ENCODE peak calls at places on chromosomes 1 and 21, in ten cellular contexts. One of them, this sample, is unnamed.
A peak's percentile ranks its signal among the peaks of the same experiment; 100 is the strongest.

GRCh38 chr1:27536767-27537166 is 46.8 kb upstream of the WASF2 start:
- DNase-seq in BE2C: peak; percentile 83
- DNase-seq in RWPE1: no peak
- DNase-seq in HL-60: no peak
- DNase-seq in neural progenitor cell: peak; percentile 79
- DNase-seq in cardiac fibroblast: peak; percentile 51
- DNase-seq in AG09319: peak; percentile 69
- DNase-seq in MCF 10A: peak; percentile 64
- DNase-seq in tibial artery: peak; percentile 87
- DNase-seq in fibroblast of the aortic adventitia: peak; percentile 91
- DNase-seq in this sample: no peak

GRCh38 chr1:35476099-35476674 is 81.0 kb downstream of the KIAA0319L start:
- DNase-seq in tibial artery: no peak
- DNase-seq in MCF 10A: no peak
- DNase-seq in neural progenitor cell: no peak
- DNase-seq in HL-60: no peak
- DNase-seq in RWPE1: no peak
- DNase-seq in AG09319: no peak
- DNase-seq in BE2C: no peak
- DNase-seq in fibroblast of the aortic adventitia: no peak
- DNase-seq in cardiac fibroblast: no peak
- DNase-seq in this sample: no peak

GRCh38 chr21:32073190-32073589 is 200.4 kb downstream of the HUNK start:
- DNase-seq in MCF 10A: no peak
- DNase-seq in AG09319: no peak
- DNase-seq in RWPE1: no peak
- DNase-seq in HL-60: no peak
- DNase-seq in BE2C: no peak
- DNase-seq in neural progenitor cell: no peak
- DNase-seq in cardiac fibroblast: no peak
- DNase-seq in fibroblast of the aortic adventitia: no peak
- DNase-seq in tibial artery: no peak
- DNase-seq in this sample: no peak

GRCh38 chr21:30104246-30104645 is 62.4 kb downstream of the CLDN17 start:
- DNase-seq in RWPE1: no peak
- DNase-seq in cardiac fibroblast: no peak
- DNase-seq in fibroblast of the aortic adventitia: no peak
- DNase-seq in neural progenitor cell: no peak
- DNase-seq in HL-60: no peak
- DNase-seq in tibial artery: no peak
- DNase-seq in MCF 10A: no peak
- DNase-seq in BE2C: no peak
- DNase-seq in AG09319: no peak
- DNase-seq in this sample: no peak

GRCh38 chr1:92795166-92795565 is 10.3 kb upstream of the EVI5 start:
- DNase-seq in AG09319: peak; percentile 39
- DNase-seq in HL-60: no peak
- DNase-seq in fibroblast of the aortic adventitia: peak; percentile 78
- DNase-seq in neural progenitor cell: no peak
- DNase-seq in tibial artery: no peak
- DNase-seq in RWPE1: no peak
- DNase-seq in cardiac fibroblast: peak; percentile 62
- DNase-seq in BE2C: no peak
- DNase-seq in MCF 10A: no peak
- DNase-seq in this sample: no peak

GRCh38 chr1:154557939-154558609 is 388 bp downstream of the UBE2Q1 start:
- DNase-seq in fibroblast of the aortic adventitia: no peak
- DNase-seq in AG09319: no peak
- DNase-seq in tibial artery: peak; percentile 77
- DNase-seq in RWPE1: no peak
- DNase-seq in neural progenitor cell: no peak
- DNase-seq in cardiac fibroblast: peak; percentile 24
- DNase-seq in MCF 10A: no peak
- DNase-seq in BE2C: peak; percentile 43
- DNase-seq in HL-60: peak; percentile 64
- DNase-seq in this sample: peak; percentile 60

GRCh38 chr1:235952950-235953615 is 86.4 kb upstream of the LYST start:
- DNase-seq in fibroblast of the aortic adventitia: peak; percentile 16
- DNase-seq in HL-60: no peak
- DNase-seq in BE2C: no peak
- DNase-seq in cardiac fibroblast: peak; percentile 69
- DNase-seq in MCF 10A: peak; percentile 31
- DNase-seq in tibial artery: no peak
- DNase-seq in AG09319: no peak
- DNase-seq in RWPE1: no peak
- DNase-seq in neural progenitor cell: no peak
- DNase-seq in this sample: no peak

GRCh38 chr1:70146488-70146887 is 58.9 kb downstream of the LRRC40 start:
- DNase-seq in AG09319: no peak
- DNase-seq in fibroblast of the aortic adventitia: no peak
- DNase-seq in HL-60: no peak
- DNase-seq in neural progenitor cell: no peak
- DNase-seq in MCF 10A: peak; percentile 10
- DNase-seq in tibial artery: no peak
- DNase-seq in cardiac fibroblast: peak; percentile 39
- DNase-seq in BE2C: no peak
- DNase-seq in RWPE1: peak; percentile 36
- DNase-seq in this sample: no peak

GRCh38 chr1:183124259-183124658 is 61.8 kb upstream of the LAMC2 start:
- DNase-seq in RWPE1: no peak
- DNase-seq in BE2C: peak; percentile 24
- DNase-seq in tibial artery: no peak
- DNase-seq in fibroblast of the aortic adventitia: no peak
- DNase-seq in HL-60: no peak
- DNase-seq in neural progenitor cell: no peak
- DNase-seq in cardiac fibroblast: peak; percentile 30
- DNase-seq in MCF 10A: no peak
- DNase-seq in AG09319: no peak
- DNase-seq in this sample: no peak

GRCh38 chr1:30735124-30735523 is 11.7 kb upstream of the MATN1 start:
- DNase-seq in neural progenitor cell: no peak
- DNase-seq in tibial artery: no peak
- DNase-seq in cardiac fibroblast: no peak
- DNase-seq in BE2C: no peak
- DNase-seq in AG09319: no peak
- DNase-seq in fibroblast of the aortic adventitia: no peak
- DNase-seq in HL-60: no peak
- DNase-seq in MCF 10A: no peak
- DNase-seq in RWPE1: no peak
- DNase-seq in this sample: no peak

GRCh38 chr1:13898406-13898805 is 198.4 kb downstream of the PRDM2 start:
- DNase-seq in AG09319: no peak
- DNase-seq in RWPE1: no peak
- DNase-seq in MCF 10A: no peak
- DNase-seq in HL-60: no peak
- DNase-seq in neural progenitor cell: no peak
- DNase-seq in fibroblast of the aortic adventitia: no peak
- DNase-seq in tibial artery: no peak
- DNase-seq in cardiac fibroblast: no peak
- DNase-seq in BE2C: no peak
- DNase-seq in this sample: no peak

DNA sequence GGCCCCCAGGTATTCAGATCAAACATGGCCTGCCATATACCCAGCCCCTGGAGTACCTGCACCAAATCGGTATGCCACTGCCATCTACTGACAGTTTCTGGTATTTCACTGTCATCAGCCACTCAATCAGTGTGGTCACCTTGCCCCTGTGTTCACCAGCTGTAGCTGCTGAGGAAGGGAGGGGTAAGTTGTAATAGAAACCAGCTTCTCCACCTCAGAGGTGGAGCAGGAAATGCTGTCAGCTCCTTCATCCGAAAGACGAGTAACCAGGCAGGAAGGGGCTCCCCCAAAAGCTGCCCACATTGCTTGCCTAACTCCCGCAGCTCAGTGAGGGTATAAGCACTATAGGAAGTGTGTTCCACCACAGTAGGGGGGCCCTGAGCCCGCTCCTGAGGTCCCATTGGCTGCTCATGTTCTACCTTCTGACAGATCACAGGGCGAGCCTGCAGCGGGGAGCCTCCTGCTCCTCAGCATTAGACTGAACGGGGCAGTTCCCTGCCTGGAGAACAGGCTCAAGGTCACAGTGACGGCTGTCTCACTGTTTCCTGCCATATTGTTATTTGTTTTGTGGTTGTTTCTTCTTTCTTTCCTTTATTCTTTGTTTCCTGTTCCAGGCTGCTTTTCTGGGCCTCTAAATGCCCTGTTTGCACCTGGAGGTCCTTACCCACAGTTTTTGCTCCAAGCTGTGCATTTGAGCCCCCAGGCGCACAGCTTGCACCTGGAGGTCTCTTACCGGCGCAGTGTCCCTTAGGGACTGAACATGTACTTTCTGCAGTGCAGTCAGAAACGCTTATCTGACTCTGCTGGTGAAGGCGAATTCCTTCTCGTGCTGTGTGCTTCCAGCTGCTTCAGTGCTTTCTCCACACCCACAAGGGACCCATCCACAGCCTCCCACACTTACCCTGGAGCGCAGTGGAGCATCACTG is 1638.3 kb downstream of the MRPL39 start:
- DNase-seq in AG09319: no peak
- DNase-seq in RWPE1: peak; percentile 11
- DNase-seq in BE2C: peak; percentile 80
- DNase-seq in MCF 10A: peak; percentile 68
- DNase-seq in cardiac fibroblast: peak; percentile 36
- DNase-seq in neural progenitor cell: peak; percentile 35
- DNase-seq in HL-60: peak; percentile 91
- DNase-seq in fibroblast of the aortic adventitia: peak; percentile 11
- DNase-seq in tibial artery: no peak
- DNase-seq in this sample: peak; percentile 66
- TF ChIP-seq CTCF in AG09319: no peak
- TF ChIP-seq CTCF in RWPE1: no peak
- TF ChIP-seq CTCF in BE2C: peak; percentile 95
- TF ChIP-seq CTCF in MCF 10A: peak; percentile 73
- TF ChIP-seq CTCF in cardiac fibroblast: peak; percentile 47
- TF ChIP-seq CTCF in neural progenitor cell: peak; percentile 47
- TF ChIP-seq CTCF in HL-60: peak; percentile 65
- TF ChIP-seq CTCF in fibroblast of the aortic adventitia: peak; percentile 42
- TF ChIP-seq CTCF in tibial artery: no peak
- TF ChIP-seq CTCF in this sample: peak; percentile 44

DNA sequence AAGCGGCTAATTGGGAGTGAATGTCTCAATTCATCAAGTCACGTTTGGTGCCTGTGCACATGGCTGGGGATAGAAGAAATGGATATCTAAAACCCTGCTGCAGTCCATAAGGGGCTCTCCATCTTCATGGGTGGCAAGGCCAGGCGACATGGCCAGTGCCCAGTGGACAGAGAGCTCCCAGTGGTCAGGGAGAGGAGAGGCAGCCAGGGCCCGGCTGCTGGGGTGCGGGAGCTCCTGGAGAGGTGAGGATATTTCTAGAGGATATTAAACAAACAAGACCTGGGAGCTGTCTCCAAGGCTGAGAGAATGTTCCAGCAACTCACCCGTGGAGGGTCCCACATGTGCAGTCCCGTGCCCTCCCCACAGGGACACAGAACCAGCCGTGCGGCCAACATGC is 368.8 kb upstream of the C1orf174 start:
- DNase-seq in RWPE1: no peak
- DNase-seq in neural progenitor cell: no peak
- DNase-seq in tibial artery: no peak
- DNase-seq in MCF 10A: no peak
- DNase-seq in cardiac fibroblast: no peak
- DNase-seq in AG09319: no peak
- DNase-seq in HL-60: no peak
- DNase-seq in BE2C: no peak
- DNase-seq in fibroblast of the aortic adventitia: no peak
- DNase-seq in this sample: no peak
- TF ChIP-seq CTCF in RWPE1: no peak
- TF ChIP-seq CTCF in neural progenitor cell: peak; percentile 14
- TF ChIP-seq CTCF in tibial artery: no peak
- TF ChIP-seq CTCF in MCF 10A: no peak
- TF ChIP-seq CTCF in cardiac fibroblast: no peak
- TF ChIP-seq CTCF in AG09319: no peak
- TF ChIP-seq CTCF in HL-60: no peak
- TF ChIP-seq CTCF in BE2C: no peak
- TF ChIP-seq CTCF in fibroblast of the aortic adventitia: no peak
- TF ChIP-seq CTCF in this sample: no peak

DNA sequence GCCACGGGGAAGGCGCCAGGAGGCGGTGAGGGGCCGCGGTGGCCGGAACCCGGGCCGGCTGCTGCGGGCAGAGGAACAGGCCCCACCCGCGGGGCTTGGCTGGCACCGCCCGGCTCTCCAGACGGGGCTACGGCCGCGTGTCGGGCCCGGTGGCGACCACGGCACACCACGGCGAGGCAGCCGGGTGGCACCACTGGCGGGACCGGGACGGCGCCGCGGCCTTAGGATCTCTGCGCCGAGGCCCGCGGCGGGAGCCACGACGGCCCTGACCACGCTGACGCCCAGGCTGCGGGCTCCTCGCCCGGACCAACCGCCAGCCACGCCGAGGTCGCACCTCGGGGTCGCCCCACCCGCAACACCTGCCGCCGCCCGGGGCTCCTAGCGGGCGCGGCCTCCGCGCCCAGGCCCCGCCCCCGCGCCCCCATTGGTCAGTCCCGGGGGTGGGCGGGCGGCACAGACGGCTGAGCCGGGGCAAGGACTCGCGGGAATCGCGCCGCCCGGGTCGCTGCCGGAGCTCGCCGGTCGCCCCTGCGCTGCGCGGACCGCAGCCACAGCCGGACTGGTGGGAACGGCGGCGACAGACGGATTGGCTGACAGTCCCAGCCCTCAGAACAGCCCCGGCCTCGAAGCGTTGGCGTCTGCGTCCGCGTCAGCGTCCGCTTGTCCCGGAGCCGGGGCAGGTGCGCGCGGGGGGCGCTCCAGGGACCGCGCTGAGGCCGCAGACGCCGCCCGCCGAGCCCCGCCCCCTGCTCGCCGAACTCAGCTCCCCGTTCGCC is at the start of gene BMP8A:
- DNase-seq in BE2C: peak; percentile 72
- DNase-seq in MCF 10A: no peak
- DNase-seq in neural progenitor cell: peak; percentile 87
- DNase-seq in RWPE1: peak; percentile 80
- DNase-seq in tibial artery: peak; percentile 74
- DNase-seq in AG09319: no peak
- DNase-seq in fibroblast of the aortic adventitia: no peak
- DNase-seq in cardiac fibroblast: no peak
- DNase-seq in HL-60: no peak
- DNase-seq in this sample: peak; percentile 70
- TF ChIP-seq CTCF in BE2C: no peak
- TF ChIP-seq CTCF in MCF 10A: no peak
- TF ChIP-seq CTCF in neural progenitor cell: no peak
- TF ChIP-seq CTCF in RWPE1: no peak
- TF ChIP-seq CTCF in tibial artery: no peak
- TF ChIP-seq CTCF in AG09319: no peak
- TF ChIP-seq CTCF in fibroblast of the aortic adventitia: no peak
- TF ChIP-seq CTCF in cardiac fibroblast: no peak
- TF ChIP-seq CTCF in HL-60: no peak
- TF ChIP-seq CTCF in this sample: no peak

DNA sequence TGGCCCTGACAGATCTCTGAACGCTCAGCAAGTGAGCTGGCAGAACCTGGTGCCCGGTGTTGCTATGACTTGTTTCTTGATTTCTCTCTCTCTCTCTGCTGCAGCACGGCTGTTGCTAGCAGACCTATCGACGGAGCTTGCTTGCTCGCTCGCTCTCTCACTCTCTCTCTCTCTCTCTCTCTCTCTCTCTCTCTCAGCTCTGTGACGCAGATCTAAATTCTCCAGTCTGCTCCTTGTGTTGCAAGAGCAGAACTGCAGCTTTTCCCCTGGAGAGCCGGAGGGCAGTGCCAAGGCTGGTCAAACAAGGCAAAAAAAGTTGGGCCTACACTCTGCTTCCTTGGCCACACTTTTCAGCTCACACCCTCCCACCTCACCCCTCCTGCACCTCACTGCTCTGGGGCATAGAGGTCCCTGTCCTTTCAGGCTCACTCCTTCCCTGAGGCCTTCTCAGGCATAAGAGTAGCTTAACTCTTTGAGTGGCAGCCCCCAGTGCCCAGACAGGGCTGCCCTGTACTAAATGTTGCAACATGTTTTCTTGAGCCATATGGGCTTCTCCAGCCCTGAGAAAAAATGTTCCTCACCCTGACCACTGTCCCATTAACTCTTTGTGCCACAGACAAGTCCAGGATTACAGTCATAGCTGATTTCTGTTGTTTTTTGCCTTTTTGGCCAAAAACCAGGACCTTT is 72.2 kb downstream of the CD46 start:
- DNase-seq in AG09319: peak; percentile 96
- DNase-seq in tibial artery: peak; percentile 96
- DNase-seq in neural progenitor cell: peak; percentile 78
- DNase-seq in fibroblast of the aortic adventitia: peak; percentile 98
- DNase-seq in RWPE1: peak; percentile 84
- DNase-seq in MCF 10A: peak; percentile 100
- DNase-seq in cardiac fibroblast: peak; percentile 99
- DNase-seq in HL-60: peak; percentile 49
- DNase-seq in BE2C: peak; percentile 76
- DNase-seq in this sample: peak; percentile 35
- TF ChIP-seq CTCF in AG09319: peak; percentile 59
- TF ChIP-seq CTCF in tibial artery: peak; percentile 59
- TF ChIP-seq CTCF in neural progenitor cell: peak; percentile 57
- TF ChIP-seq CTCF in fibroblast of the aortic adventitia: peak; percentile 82
- TF ChIP-seq CTCF in RWPE1: peak; percentile 45
- TF ChIP-seq CTCF in MCF 10A: peak; percentile 73
- TF ChIP-seq CTCF in cardiac fibroblast: peak; percentile 67
- TF ChIP-seq CTCF in HL-60: no peak
- TF ChIP-seq CTCF in BE2C: peak; percentile 70
- TF ChIP-seq CTCF in this sample: no peak